ENCODE peak calls at places on chromosomes 2 and 18, in six cellular contexts. Q is brain microvascular endothelial cell, L is transverse colon, F is dorsolateral prefrontal cortex, C is AG09309, D is fibroblast of the aortic adventitia. P is an unnamed sample.
A peak's percentile ranks its signal among the peaks of the same experiment; 100 is the strongest.

GRCh38 chr18:32333781-32334180 is 136.9 kb downstream of the GAREM1 start:
- DNase-seq in Q (no peak), L (no peak), F (peak; percentile 58), C (no peak), D (no peak), P (peak; percentile 67)

GRCh38 chr2:225042800-225043167 is 516 bp upstream of the DOCK10 start:
- DNase-seq in Q (no peak), L (no peak), F (peak; percentile 38), C (no peak), D (no peak), P (no peak)

GRCh38 chr2:202185156-202185555 is 53.2 kb downstream of the SUMO1 start:
- DNase-seq in Q (no peak), L (no peak), F (no peak), C (no peak), D (no peak), P (no peak)

GRCh38 chr18:10476430-10476829 is 22.0 kb downstream of the APCDD1 start:
- DNase-seq in Q (no peak), L (no peak), F (no peak), C (peak; percentile 74), D (peak; percentile 22), P (no peak)

GRCh38 chr2:238667008-238667407 is 180.9 kb upstream of the TWIST2 start:
- DNase-seq in Q (no peak), L (no peak), F (no peak), C (peak; percentile 28), D (peak; percentile 35), P (peak; percentile 32)

GRCh38 chr2:162929571-162929970 is 91.0 kb upstream of the KCNH7 start:
- DNase-seq in Q (no peak), L (no peak), F (no peak), C (no peak), D (no peak), P (peak; percentile 12)

GRCh38 chr2:32715391-32715841 is 87.6 kb downstream of the TTC27 start:
- DNase-seq in Q (no peak), L (no peak), F (no peak), C (no peak), D (no peak), P (peak; percentile 13)

GRCh38 chr2:191308026-191308425 is 62.8 kb downstream of the MYO1B start:
- DNase-seq in Q (no peak), L (no peak), F (no peak), C (no peak), D (no peak), P (no peak)

GRCh38 chr2:188046437-188046836 is 245.2 kb upstream of the GULP1 start:
- DNase-seq in Q (peak; percentile 42), L (no peak), F (no peak), C (no peak), D (peak; percentile 85), P (no peak)

GRCh38 chr2:64606495-64607363 is 47.0 kb downstream of the SERTAD2 start:
- DNase-seq in Q (no peak), L (peak; percentile 88), F (peak; percentile 66), C (peak; percentile 18), D (peak; percentile 89), P (peak; percentile 30)

GRCh38 chr2:23584054-23584745 is 199.2 kb downstream of the KLHL29 start:
- DNase-seq in Q (no peak), L (no peak), F (no peak), C (no peak), D (no peak), P (no peak)

GRCh38 chr2:25936889-25937545 is 45.3 kb downstream of the KIF3C start:
- DNase-seq in Q (no peak), L (no peak), F (no peak), C (no peak), D (no peak), P (peak; percentile 50)

GRCh38 chr2:68018727-68019126 is 44.1 kb downstream of the C1D start:
- DNase-seq in Q (no peak), L (no peak), F (no peak), C (no peak), D (no peak), P (no peak)

GRCh38 chr2:567865-568638 is 109.2 kb downstream of the TMEM18 start:
- DNase-seq in Q (peak; percentile 72), L (no peak), F (no peak), C (peak; percentile 50), D (peak; percentile 68), P (peak; percentile 75)

GRCh38 chr2:126239560-126239959 is 416.4 kb upstream of the GYPC start:
- DNase-seq in Q (no peak), L (no peak), F (no peak), C (no peak), D (no peak), P (no peak)

GRCh38 chr2:126244937-126245336 is 411.0 kb upstream of the GYPC start:
- DNase-seq in Q (peak; percentile 47), L (peak; percentile 23), F (no peak), C (no peak), D (peak; percentile 28), P (peak; percentile 5)
- TF ChIP-seq CTCF in Q (peak; percentile 54), L (peak; percentile 21), F (peak; percentile 28), C (no peak), D (peak; percentile 27), P (peak; percentile 20)

GRCh38 chr2:73651586-73652230 is 9.5 kb upstream of the NAT8 start:
- DNase-seq in Q (no peak), L (no peak), F (no peak), C (no peak), D (no peak), P (no peak)
- TF ChIP-seq CTCF in Q (no peak), L (no peak), F (no peak), C (no peak), D (no peak), P (no peak)

GRCh38 chr2:177192788-177193187 is 19.8 kb upstream of the HNRNPA3 start:
- DNase-seq in Q (no peak), L (no peak), F (no peak), C (no peak), D (no peak), P (no peak)

GRCh38 chr2:177193240-177193639 is 19.4 kb upstream of the HNRNPA3 start:
- DNase-seq in Q (no peak), L (no peak), F (no peak), C (no peak), D (no peak), P (no peak)

GRCh38 chr2:177190941-177191340 is 21.7 kb upstream of the HNRNPA3 start:
- DNase-seq in Q (no peak), L (no peak), F (no peak), C (no peak), D (no peak), P (no peak)

GRCh38 chr2:177195194-177195593 is 17.4 kb upstream of the HNRNPA3 start:
- DNase-seq in Q (no peak), L (no peak), F (no peak), C (no peak), D (no peak), P (no peak)
- TF ChIP-seq CTCF in Q (no peak), L (no peak), F (no peak), C (no peak), D (no peak), P (no peak)

GRCh38 chr2:48699377-48699951 is 56.1 kb downstream of the LHCGR start:
- DNase-seq in Q (peak; percentile 31), L (no peak), F (no peak), C (no peak), D (no peak), P (peak; percentile 77)

GRCh38 chr2:48693645-48694044 is 61.9 kb downstream of the LHCGR start:
- DNase-seq in Q (no peak), L (no peak), F (no peak), C (no peak), D (no peak), P (peak; percentile 50)

GRCh38 chr2:48694143-48694542 is 61.4 kb downstream of the LHCGR start:
- DNase-seq in Q (no peak), L (no peak), F (no peak), C (no peak), D (no peak), P (peak; percentile 67)

GRCh38 chr2:48695991-48696390 is 59.5 kb downstream of the LHCGR start:
- DNase-seq in Q (no peak), L (no peak), F (no peak), C (no peak), D (no peak), P (no peak)

GRCh38 chr2:48696881-48697280 is 58.6 kb downstream of the LHCGR start:
- DNase-seq in Q (no peak), L (no peak), F (no peak), C (no peak), D (no peak), P (no peak)
- TF ChIP-seq CTCF in Q (no peak), L (no peak), F (no peak), C (no peak), D (no peak), P (no peak)

DNA sequence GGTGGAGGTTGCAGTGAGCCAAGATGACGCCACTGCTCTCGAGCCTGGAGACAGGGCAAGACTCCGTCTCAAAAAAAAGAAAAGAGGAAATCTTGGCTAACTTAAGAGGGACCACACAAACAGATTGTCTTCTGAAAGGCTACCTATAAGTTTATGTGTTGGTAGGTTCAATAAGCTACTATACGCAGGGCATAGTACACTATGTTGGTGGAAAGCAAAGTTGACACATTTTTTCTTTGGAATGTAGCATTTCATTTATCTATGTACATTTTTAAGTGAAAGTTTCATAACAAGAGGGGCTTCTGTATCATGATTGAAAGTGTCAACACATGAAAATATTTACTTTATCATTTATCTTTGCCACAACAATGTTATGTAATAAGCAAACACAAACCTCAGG is 752.6 kb upstream of the ACVR2A start:
- DNase-seq in Q (no peak), L (no peak), F (no peak), C (no peak), D (no peak), P (no peak)
- TF ChIP-seq CTCF in Q (no peak), L (no peak), F (no peak), C (no peak), D (no peak), P (no peak)

DNA sequence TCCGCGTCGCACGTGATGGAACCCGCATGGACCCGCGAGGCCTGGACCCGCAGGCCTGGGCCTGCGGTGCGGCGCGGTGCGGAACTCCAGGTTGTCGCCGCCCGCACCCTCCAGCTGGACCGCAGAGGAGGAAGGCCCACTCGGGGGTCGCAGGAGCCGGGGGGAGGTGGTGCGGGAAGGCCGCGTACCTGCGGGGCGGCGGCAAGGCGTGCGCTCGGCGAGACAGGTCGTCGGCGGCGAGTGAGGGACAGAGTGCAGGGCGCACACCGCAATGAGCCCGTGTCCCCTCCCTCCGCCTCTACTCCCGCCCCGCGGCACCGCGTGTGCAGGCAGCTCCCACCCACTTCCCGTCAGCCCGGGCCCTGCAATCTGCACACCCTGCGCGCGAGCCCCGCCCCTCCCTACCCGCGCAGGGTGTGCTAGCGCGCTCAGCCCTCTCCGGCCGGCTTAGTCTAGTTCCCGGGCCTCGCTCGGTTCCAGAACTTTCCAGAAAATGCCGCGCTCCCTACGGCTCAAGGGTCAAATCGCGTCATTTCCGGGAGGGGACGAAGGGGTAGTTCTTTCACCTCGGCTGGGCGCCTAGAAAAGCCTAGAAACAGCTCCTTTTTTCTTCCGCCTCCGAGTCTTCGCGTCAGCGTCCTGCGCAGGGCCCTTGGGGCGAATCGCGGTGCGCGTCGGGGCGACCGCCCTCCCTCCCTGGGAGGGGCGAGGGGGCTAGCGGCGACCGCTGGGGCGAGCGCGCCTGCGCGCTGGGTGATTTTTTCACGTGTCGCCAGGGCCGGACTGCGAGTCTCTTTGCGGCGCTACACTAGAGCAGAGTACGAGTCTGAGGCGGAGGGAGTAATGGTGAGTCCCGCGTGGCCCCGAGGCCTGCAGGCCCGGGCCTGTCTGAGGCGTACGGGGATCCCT is at the start of the genes HSPD1 and HSPE1:
- DNase-seq in Q (peak; percentile 99), L (peak; percentile 99), F (peak; percentile 98), C (peak; percentile 96), D (peak; percentile 99), P (peak; percentile 99)
- TF ChIP-seq CTCF in Q (no peak), L (peak; percentile 9), F (no peak), C (no peak), D (no peak), P (no peak)